ENCODE peak calls at places on chromosomes 1 and 21, in seven cellular contexts. U is activated T-helper 2 cell treated with anti-CD3 and anti-CD28 coated beads, Interferon-gamma antibody, Interleukin-2, Interleukin-4, amounts not matched to agents 10 μg/mL and 5 μg/mL and 100 μg/mL, durations not matched to agents 14 hours and 24 hours and 36 hours; M is B cell; Z is T-helper 17 cell; T is left lung; P is mucosa of gallbladder; Y is amygdala. S is an unnamed sample.

GRCh38 chr21:14866859-14867560 is 197.8 kb downstream of the NRIP1 start:
- DNase-seq in U (no peak), M (no peak), Z (no peak), T (no peak), P (no peak), Y (no peak), S (no peak)

GRCh38 chr1:98068016-98068415 is 147.2 kb upstream of the DPYD start:
- DNase-seq in U (no peak), M (no peak), Z (no peak), T (no peak), P (no peak), Y (no peak), S (no peak)

GRCh38 chr1:89609781-89610456 is 23.0 kb upstream of the LRRC8C start:
- DNase-seq in U (peak), M (no peak), Z (no peak), T (no peak), P (no peak), Y (no peak), S (no peak)

GRCh38 chr21:45830720-45831366 is 150.7 kb upstream of the COL6A1 start:
- DNase-seq in U (no peak), M (no peak), Z (no peak), T (no peak), P (no peak), Y (no peak), S (no peak)

GRCh38 chr1:156154317-156154749 is 948 bp downstream of the SEMA4A start:
- DNase-seq in U (peak), M (peak), Z (no peak), T (peak), P (no peak), Y (no peak), S (no peak)

GRCh38 chr1:63087966-63088365 is 234.4 kb upstream of the FOXD3 start:
- DNase-seq in U (no peak), M (no peak), Z (no peak), T (no peak), P (no peak), Y (peak), S (no peak)

GRCh38 chr1:6424000-6424565 is 493 bp upstream of the ESPN start:
- DNase-seq in U (no peak), M (no peak), Z (no peak), T (no peak), P (no peak), Y (no peak), S (no peak)

GRCh38 chr1:24688621-24689195 is 45.6 kb downstream of the SRRM1 start:
- DNase-seq in U (peak), M (peak), Z (peak), T (peak), P (peak), Y (peak), S (peak)

GRCh38 chr1:115182012-115182715 is 92.9 kb upstream of the TSPAN2 start:
- DNase-seq in U (no peak), M (no peak), Z (no peak), T (no peak), P (no peak), Y (no peak), S (no peak)

GRCh38 chr21:44421901-44422840 is 33.1 kb upstream of the LRRC3 start:
- DNase-seq in U (no peak), M (no peak), Z (no peak), T (peak), P (no peak), Y (no peak), S (no peak)

GRCh38 chr1:196181594-196181878 is 426.7 kb downstream of the KCNT2 start:
- DNase-seq in U (no peak), M (no peak), Z (no peak), T (no peak), P (no peak), Y (no peak), S (peak)

GRCh38 chr1:8027748-8028631 is 1.9 kb upstream of the ERRFI1 start:
- DNase-seq in U (no peak), M (no peak), Z (no peak), T (no peak), P (no peak), Y (no peak), S (peak)

GRCh38 chr1:85374160-85374559 is 90.8 kb downstream of the DDAH1 start:
- DNase-seq in U (no peak), M (no peak), Z (no peak), T (no peak), P (peak), Y (no peak), S (peak)

GRCh38 chr1:154497026-154497806 is 4.8 kb upstream of the TDRD10 start:
- DNase-seq in U (no peak), M (peak), Z (no peak), T (peak), P (peak), Y (no peak), S (peak)

GRCh38 chr1:26277261-26277661 is 2.6 kb upstream of the SH3BGRL3 start:
- DNase-seq in U (no peak), M (no peak), Z (no peak), T (peak), P (no peak), Y (no peak), S (no peak)

GRCh38 chr1:116334868-116335649 is 38.0 kb upstream of the ATP1A1 start:
- DNase-seq in U (no peak), M (no peak), Z (no peak), T (no peak), P (no peak), Y (no peak), S (peak)

GRCh38 chr1:30892671-30893073 is 15.9 kb downstream of the SDC3 start:
- DNase-seq in U (no peak), M (no peak), Z (no peak), T (no peak), P (no peak), Y (no peak), S (no peak)

GRCh38 chr1:15678578-15678977 is 5.5 kb upstream of the PLEKHM2 start:
- DNase-seq in U (no peak), M (peak), Z (no peak), T (no peak), P (no peak), Y (no peak), S (peak)

GRCh38 chr1:107140703-107141490 is at the start of gene NTNG1:
- DNase-seq in U (no peak), M (peak), Z (no peak), T (no peak), P (no peak), Y (no peak), S (peak)

GRCh38 chr1:55957233-55957632 is 622.1 kb downstream of the PLPP3 start:
- DNase-seq in U (no peak), M (no peak), Z (no peak), T (no peak), P (no peak), Y (no peak), S (no peak)

GRCh38 chr1:61389926-61390845 is 307.8 kb downstream of the NFIA start:
- DNase-seq in U (no peak), M (no peak), Z (no peak), T (no peak), P (no peak), Y (no peak), S (peak)

GRCh38 chr1:81584398-81584797 is 216.3 kb upstream of the ADGRL2 start:
- DNase-seq in U (no peak), M (no peak), Z (no peak), T (no peak), P (no peak), Y (no peak), S (no peak)

GRCh38 chr1:184021666-184022198 is 15.8 kb downstream of the COLGALT2 start:
- DNase-seq in U (no peak), M (no peak), Z (no peak), T (no peak), P (no peak), Y (no peak), S (no peak)

S was measured in dermis blood vessel endothelial cell.